ENCODE peak calls at places on chromosomes 7 and 10, in five cellular contexts. S, Z, P, U and T are unnamed samples.

GRCh38 chr7:17548014-17548653 is 249.7 kb downstream of the AHR start:
- DNase-seq in U (no peak), P (peak), Z (no peak), S (no peak), T (peak)

GRCh38 chr7:126574838-126575250 is 677.9 kb downstream of the GRM8 start:
- DNase-seq in S (peak), P (no peak), Z (no peak), U (no peak), T (no peak)

GRCh38 chr10:72310241-72310633 is 36.5 kb downstream of the DDIT4 start:
- DNase-seq in U (no peak), S (no peak), P (no peak), Z (no peak), T (no peak)

GRCh38 chr10:62374862-62375710 is 917 bp downstream of the ZNF365 start:
- DNase-seq in Z (no peak), U (no peak), S (no peak), P (no peak), T (no peak)

GRCh38 chr7:78039791-78040776 is 241.5 kb downstream of the PHTF2 start:
- DNase-seq in S (peak), U (no peak), Z (peak), P (peak), T (no peak)

GRCh38 chr10:51176976-51177690 is 102.8 kb downstream of the PRKG1 start:
- DNase-seq in Z (no peak), U (no peak), S (no peak), P (no peak), T (no peak)

GRCh38 chr7:40611472-40611871 is 476.7 kb downstream of the SUGCT start:
- DNase-seq in S (no peak), P (no peak), U (no peak), Z (no peak), T (no peak)

GRCh38 chr7:112770051-112770450 is 20.1 kb downstream of the TMEM168 start:
- DNase-seq in P (no peak), U (no peak), Z (no peak), S (no peak), T (no peak)

GRCh38 chr10:48478980-48479811 is 125.7 kb downstream of the ARHGAP22 start:
- DNase-seq in S (no peak), P (no peak), U (no peak), Z (no peak), T (no peak)

GRCh38 chr10:29022513-29022912 is 266.4 kb upstream of the LYZL1 start:
- DNase-seq in S (no peak), Z (no peak), U (no peak), P (no peak), T (peak)

GRCh38 chr10:116565533-116565932 is 19.8 kb downstream of the PNLIP start:
- DNase-seq in P (no peak), S (no peak), Z (no peak), U (no peak), T (no peak)

GRCh38 chr7:24971333-24972165 is 8.4 kb downstream of the OSBPL3 start:
- DNase-seq in P (no peak), Z (peak), S (no peak), U (no peak), T (peak)

DNA sequence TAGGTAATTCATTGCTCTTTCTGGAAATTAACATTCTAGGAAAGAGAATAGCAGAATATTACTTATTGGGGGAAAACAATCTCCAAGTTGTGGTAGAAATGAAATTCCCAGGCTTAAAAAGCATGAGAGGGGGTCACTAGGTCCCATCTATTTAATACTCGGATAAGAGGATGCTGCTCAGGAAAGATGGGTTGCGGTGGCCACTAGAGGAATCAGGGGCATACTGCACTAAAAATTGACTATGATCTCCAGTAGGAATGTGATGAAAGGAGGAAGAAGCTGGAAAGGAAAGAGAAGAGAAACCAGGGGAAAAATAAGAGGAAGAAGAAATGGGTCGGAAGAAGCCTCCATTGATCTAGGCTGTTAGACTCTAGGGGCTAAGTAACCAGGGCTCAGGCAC is 192.8 kb downstream of the GPAM start:
- DNase-seq in U (no peak), Z (no peak), S (no peak), P (peak), T (no peak)
- TF ChIP-seq ESRRA in U (no peak), Z (no peak), S (no peak), P (no peak), T (no peak)

DNA sequence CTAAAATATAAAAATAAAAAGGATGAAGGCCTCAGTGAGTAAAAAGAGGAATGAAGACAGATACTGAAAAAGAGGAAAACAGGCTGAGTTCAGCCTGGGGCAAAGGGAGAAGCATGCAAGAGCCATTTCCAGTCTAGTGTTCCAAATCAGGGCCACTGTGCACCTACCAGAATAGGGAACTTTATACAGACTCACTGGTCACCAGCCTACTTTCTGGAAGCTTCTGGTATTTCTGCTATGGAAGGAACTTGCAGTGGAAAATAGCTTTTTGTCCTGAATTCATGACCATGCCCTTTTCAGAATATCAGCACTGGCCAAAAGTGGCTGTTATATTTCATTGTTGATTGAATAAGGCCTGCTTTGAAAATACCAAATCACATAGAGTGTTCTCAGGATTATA is 28.8 kb downstream of the ABRAXAS2 start:
- DNase-seq in U (no peak), Z (no peak), P (no peak), S (no peak), T (no peak)
- TF ChIP-seq ESRRA in U (no peak), Z (no peak), P (no peak), S (no peak), T (no peak)

DNA sequence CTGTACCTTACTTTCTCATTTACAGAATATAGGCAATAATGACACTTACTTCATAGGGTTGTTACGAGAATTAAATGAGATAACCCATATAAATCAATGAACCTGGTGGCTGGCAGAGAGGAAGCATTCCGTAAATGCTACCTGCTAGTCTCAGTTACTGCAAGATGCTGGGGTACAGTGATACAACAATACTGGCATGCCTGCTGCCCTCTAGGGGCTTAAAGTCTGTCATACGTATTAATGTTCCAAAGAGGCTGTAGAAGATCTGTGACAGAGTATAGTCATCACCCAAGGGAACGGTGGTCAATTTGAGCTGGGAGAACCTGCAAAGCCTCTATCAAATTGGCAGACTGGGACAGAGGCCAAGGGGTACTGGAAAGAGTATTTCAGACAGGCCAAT is 421.5 kb downstream of the GPAM start:
- DNase-seq in P (peak), S (no peak), Z (no peak), U (no peak), T (no peak)
- TF ChIP-seq ESRRA in P (no peak), S (no peak), Z (no peak), U (no peak), T (no peak)

GRCh38 chr7:32477649-32477980 is 12.6 kb downstream of the LSM5 start:
- DNase-seq in U (no peak), Z (no peak), P (no peak), S (no peak), T (no peak)
- TF ChIP-seq ESRRA in U (no peak), Z (no peak), P (no peak), S (no peak), T (no peak)

GRCh38 chr10:123943307-123943706 is 51.7 kb upstream of the CPXM2 start:
- DNase-seq in S (no peak), P (no peak), Z (no peak), U (no peak), T (no peak)
- TF ChIP-seq ESRRA in S (no peak), P (no peak), Z (no peak), U (no peak), T (no peak)

GRCh38 chr10:102646610-102647432 is 2.5 kb downstream of the TRIM8 start:
- DNase-seq in P (no peak), U (no peak), Z (no peak), S (peak), T (no peak)

GRCh38 chr10:102647433-102648268 is 3.4 kb downstream of the TRIM8 start:
- DNase-seq in S (no peak), U (no peak), Z (no peak), P (no peak), T (no peak)

GRCh38 chr10:102649770-102650654 is 5.7 kb downstream of the TRIM8 start:
- DNase-seq in S (no peak), P (peak), Z (no peak), U (no peak), T (no peak)

GRCh38 chr10:102648889-102649752 is 4.8 kb downstream of the TRIM8 start:
- DNase-seq in U (no peak), P (no peak), Z (no peak), S (no peak), T (no peak)

DNA sequence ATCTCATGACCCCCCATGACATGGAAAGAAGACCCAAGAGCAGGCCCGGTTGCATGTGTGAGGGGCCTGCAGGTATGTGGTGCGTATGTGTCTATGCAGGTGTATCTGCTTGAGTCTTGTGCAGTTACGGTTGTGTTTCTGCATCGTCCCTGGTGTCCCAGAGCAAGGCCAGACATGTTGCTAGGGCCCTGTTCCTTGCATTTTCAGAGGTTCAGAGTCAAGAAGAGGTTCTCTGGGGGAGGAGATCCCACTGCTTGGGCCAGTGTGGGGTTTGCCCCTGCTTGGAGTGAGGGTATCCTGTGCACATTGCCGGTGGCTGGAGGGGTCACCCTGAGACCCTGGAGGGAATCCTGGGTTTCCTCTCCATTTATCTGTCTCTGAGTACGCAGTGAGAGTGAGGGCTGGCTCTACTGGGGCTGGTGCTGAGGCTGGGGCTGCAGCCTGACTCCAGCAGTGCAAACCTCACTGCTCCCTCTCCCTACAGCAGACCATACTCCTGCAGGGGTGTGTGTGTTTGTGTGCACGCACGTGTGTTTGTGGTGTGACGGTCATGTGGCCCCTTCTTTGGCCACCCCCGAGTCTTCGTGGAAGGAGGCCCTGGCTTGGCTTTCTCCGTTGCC is 4.1 kb downstream of the TRIM8 start:
- DNase-seq in S (no peak), Z (no peak), U (no peak), P (no peak), T (no peak)
- TF ChIP-seq ESRRA in S (no peak), Z (no peak), U (no peak), P (no peak), T (no peak)

GRCh38 chr10:52466464-52466863 is 152.4 kb downstream of the DKK1 start:
- DNase-seq in U (no peak), Z (no peak), P (no peak), S (no peak), T (no peak)
- TF ChIP-seq ESRRA in U (no peak), Z (no peak), P (no peak), S (no peak), T (no peak)

GRCh38 chr7:44077681-44078091 is 4.6 kb downstream of the POLM start:
- DNase-seq in U (no peak), S (no peak), Z (no peak), P (no peak), T (no peak)

GRCh38 chr7:44080686-44081265 is 1.6 kb downstream of the POLM start:
- DNase-seq in P (no peak), S (no peak), Z (no peak), U (no peak), T (no peak)

GRCh38 chr7:44080118-44080517 is 2.2 kb downstream of the POLM start:
- DNase-seq in Z (no peak), P (no peak), S (no peak), U (no peak), T (no peak)

GRCh38 chr7:44078521-44078920 is 3.8 kb downstream of the POLM start:
- DNase-seq in P (no peak), S (no peak), U (no peak), Z (no peak), T (no peak)

GRCh38 chr7:44079221-44080021 is 2.9 kb downstream of the POLM start:
- DNase-seq in Z (no peak), U (no peak), S (no peak), P (no peak), T (no peak)
- TF ChIP-seq ESRRA in Z (no peak), U (no peak), S (no peak), P (no peak), T (no peak)

GRCh38 chr10:96991313-96991841 is 159.3 kb downstream of the LCOR start:
- DNase-seq in Z (no peak), U (no peak), S (no peak), P (no peak), T (no peak)
- TF ChIP-seq ESRRA in Z (no peak), U (no peak), S (no peak), P (no peak), T (no peak)